ENCODE peak calls at places on chromosomes 7 and 10, in eight cellular contexts. One of them, this sample, is unnamed. For H3K27me3, the result is how much of the 10 kb centered on the place peaks cover.

GRCh38 chr10:90288403-90288933 is 569.4 kb downstream of the HTR7 start:
- DNase-seq in right atrium auricular region: no peak
- DNase-seq in CD8-positive, alpha-beta memory T cell: no peak
- DNase-seq in ovary: no peak
- DNase-seq in HAP-1: no peak
- DNase-seq in NT2/D1: no peak
- DNase-seq in lower lobe of right lung: no peak
- DNase-seq in Panc1: peak
- DNase-seq in this sample: no peak

GRCh38 chr7:44395067-44395466 is 69.7 kb upstream of the CAMK2B start:
- DNase-seq in right atrium auricular region: peak
- DNase-seq in CD8-positive, alpha-beta memory T cell: no peak
- DNase-seq in ovary: no peak
- DNase-seq in HAP-1: no peak
- DNase-seq in NT2/D1: no peak
- DNase-seq in lower lobe of right lung: no peak
- DNase-seq in Panc1: no peak
- DNase-seq in this sample: no peak

GRCh38 chr10:130300608-130301025 is 164.4 kb downstream of the GLRX3 start:
- DNase-seq in right atrium auricular region: no peak
- DNase-seq in CD8-positive, alpha-beta memory T cell: peak
- DNase-seq in ovary: peak
- DNase-seq in HAP-1: no peak
- DNase-seq in NT2/D1: no peak
- DNase-seq in lower lobe of right lung: peak
- DNase-seq in Panc1: no peak
- DNase-seq in this sample: no peak

GRCh38 chr10:72272689-72273409 is 875 bp upstream of the DDIT4 start:
- DNase-seq in right atrium auricular region: peak
- DNase-seq in CD8-positive, alpha-beta memory T cell: no peak
- DNase-seq in ovary: peak
- DNase-seq in HAP-1: peak
- DNase-seq in NT2/D1: no peak
- DNase-seq in lower lobe of right lung: peak
- DNase-seq in Panc1: no peak
- DNase-seq in this sample: peak

GRCh38 chr10:103510046-103510685 is 16.7 kb downstream of the NEURL1 start:
- DNase-seq in right atrium auricular region: no peak
- DNase-seq in CD8-positive, alpha-beta memory T cell: no peak
- DNase-seq in ovary: no peak
- DNase-seq in HAP-1: no peak
- DNase-seq in NT2/D1: no peak
- DNase-seq in lower lobe of right lung: no peak
- DNase-seq in Panc1: no peak
- DNase-seq in this sample: no peak

GRCh38 chr7:96188623-96188991 is 133.3 kb downstream of the SLC25A13 start:
- DNase-seq in right atrium auricular region: no peak
- DNase-seq in CD8-positive, alpha-beta memory T cell: no peak
- DNase-seq in ovary: no peak
- DNase-seq in HAP-1: no peak
- DNase-seq in NT2/D1: no peak
- DNase-seq in lower lobe of right lung: no peak
- DNase-seq in Panc1: no peak
- DNase-seq in this sample: no peak

GRCh38 chr10:49599546-49599945 is 10.6 kb upstream of the SLC18A3 start:
- DNase-seq in right atrium auricular region: no peak
- DNase-seq in CD8-positive, alpha-beta memory T cell: no peak
- DNase-seq in ovary: no peak
- DNase-seq in HAP-1: no peak
- DNase-seq in NT2/D1: no peak
- DNase-seq in lower lobe of right lung: no peak
- DNase-seq in Panc1: no peak
- DNase-seq in this sample: no peak

GRCh38 chr7:123769371-123769770 is 20.6 kb upstream of the WASL start:
- DNase-seq in right atrium auricular region: peak
- DNase-seq in CD8-positive, alpha-beta memory T cell: no peak
- DNase-seq in ovary: no peak
- DNase-seq in HAP-1: peak
- DNase-seq in NT2/D1: no peak
- DNase-seq in lower lobe of right lung: no peak
- DNase-seq in Panc1: peak
- DNase-seq in this sample: no peak

GRCh38 chr10:72242675-72243074 is 26.6 kb upstream of the ASCC1 start:
- DNase-seq in right atrium auricular region: peak
- DNase-seq in CD8-positive, alpha-beta memory T cell: no peak
- DNase-seq in ovary: peak
- DNase-seq in HAP-1: no peak
- DNase-seq in NT2/D1: no peak
- DNase-seq in lower lobe of right lung: peak
- DNase-seq in Panc1: no peak
- DNase-seq in this sample: no peak

GRCh38 chr10:50946991-50947781 is 61.8 kb upstream of the A1CF start:
- DNase-seq in right atrium auricular region: no peak
- DNase-seq in CD8-positive, alpha-beta memory T cell: no peak
- DNase-seq in ovary: no peak
- DNase-seq in HAP-1: no peak
- DNase-seq in NT2/D1: no peak
- DNase-seq in lower lobe of right lung: no peak
- DNase-seq in Panc1: no peak
- DNase-seq in this sample: no peak

GRCh38 chr7:52639981-52640380 is 395.5 kb upstream of the POM121L12 start:
- DNase-seq in right atrium auricular region: no peak
- DNase-seq in CD8-positive, alpha-beta memory T cell: no peak
- DNase-seq in ovary: no peak
- DNase-seq in HAP-1: no peak
- DNase-seq in NT2/D1: peak
- DNase-seq in lower lobe of right lung: no peak
- DNase-seq in Panc1: no peak
- DNase-seq in this sample: no peak

GRCh38 chr10:93541402-93542357 is 24.8 kb upstream of the FFAR4 start:
- DNase-seq in right atrium auricular region: no peak
- DNase-seq in CD8-positive, alpha-beta memory T cell: no peak
- DNase-seq in ovary: no peak
- DNase-seq in HAP-1: peak
- DNase-seq in NT2/D1: peak
- DNase-seq in lower lobe of right lung: no peak
- DNase-seq in Panc1: no peak
- DNase-seq in this sample: no peak

GRCh38 chr7:137829337-137829992 is 17.3 kb downstream of the DGKI start:
- DNase-seq in right atrium auricular region: no peak
- DNase-seq in CD8-positive, alpha-beta memory T cell: no peak
- DNase-seq in ovary: no peak
- DNase-seq in HAP-1: no peak
- DNase-seq in NT2/D1: no peak
- DNase-seq in lower lobe of right lung: no peak
- DNase-seq in Panc1: no peak
- DNase-seq in this sample: no peak

GRCh38 chr10:24518411-24518810 is 205.3 kb downstream of the ARHGAP21 start:
- DNase-seq in right atrium auricular region: no peak
- DNase-seq in CD8-positive, alpha-beta memory T cell: no peak
- DNase-seq in ovary: no peak
- DNase-seq in HAP-1: no peak
- DNase-seq in NT2/D1: no peak
- DNase-seq in lower lobe of right lung: no peak
- DNase-seq in Panc1: no peak
- DNase-seq in this sample: no peak

GRCh38 chr7:105759670-105760548 is 116.5 kb downstream of the ATXN7L1 start:
- DNase-seq in right atrium auricular region: no peak
- DNase-seq in CD8-positive, alpha-beta memory T cell: no peak
- DNase-seq in ovary: peak
- DNase-seq in HAP-1: peak
- DNase-seq in NT2/D1: no peak
- DNase-seq in lower lobe of right lung: no peak
- DNase-seq in Panc1: no peak
- DNase-seq in this sample: no peak

GRCh38 chr7:136911362-136911761 is 42.9 kb downstream of the CHRM2 start:
- DNase-seq in right atrium auricular region: no peak
- DNase-seq in CD8-positive, alpha-beta memory T cell: no peak
- DNase-seq in ovary: no peak
- DNase-seq in HAP-1: no peak
- DNase-seq in NT2/D1: no peak
- DNase-seq in lower lobe of right lung: no peak
- DNase-seq in Panc1: peak
- DNase-seq in this sample: no peak

GRCh38 chr10:103872137-103872933 is 17.0 kb upstream of the SH3PXD2A start:
- DNase-seq in right atrium auricular region: no peak
- DNase-seq in CD8-positive, alpha-beta memory T cell: no peak
- DNase-seq in ovary: no peak
- DNase-seq in HAP-1: no peak
- DNase-seq in NT2/D1: no peak
- DNase-seq in lower lobe of right lung: no peak
- DNase-seq in Panc1: no peak
- DNase-seq in this sample: no peak

GRCh38 chr7:151727579-151728285 is 149.2 kb downstream of the PRKAG2 start:
- DNase-seq in right atrium auricular region: peak
- DNase-seq in CD8-positive, alpha-beta memory T cell: no peak
- DNase-seq in ovary: peak
- DNase-seq in HAP-1: peak
- DNase-seq in NT2/D1: no peak
- DNase-seq in lower lobe of right lung: peak
- DNase-seq in Panc1: peak
- DNase-seq in this sample: peak

GRCh38 chr7:80826520-80827237 is 92.2 kb downstream of the SEMA3C start:
- DNase-seq in right atrium auricular region: no peak
- DNase-seq in CD8-positive, alpha-beta memory T cell: no peak
- DNase-seq in ovary: no peak
- DNase-seq in HAP-1: no peak
- DNase-seq in NT2/D1: no peak
- DNase-seq in lower lobe of right lung: no peak
- DNase-seq in Panc1: no peak
- DNase-seq in this sample: no peak

GRCh38 chr7:35465791-35466336 is 212.0 kb upstream of the TBX20 start:
- DNase-seq in right atrium auricular region: peak
- DNase-seq in CD8-positive, alpha-beta memory T cell: no peak
- DNase-seq in ovary: no peak
- DNase-seq in HAP-1: no peak
- DNase-seq in NT2/D1: no peak
- DNase-seq in lower lobe of right lung: peak
- DNase-seq in Panc1: no peak
- DNase-seq in this sample: no peak

GRCh38 chr10:101564490-101564991 is 23.5 kb downstream of the POLL start:
- DNase-seq in right atrium auricular region: no peak
- DNase-seq in CD8-positive, alpha-beta memory T cell: no peak
- DNase-seq in ovary: no peak
- DNase-seq in HAP-1: no peak
- DNase-seq in NT2/D1: no peak
- DNase-seq in lower lobe of right lung: no peak
- DNase-seq in Panc1: no peak
- DNase-seq in this sample: no peak
- H3K27me3 ChIP-seq in right atrium auricular region: under half
- H3K27me3 ChIP-seq in CD8-positive, alpha-beta memory T cell: under half
- H3K27me3 ChIP-seq in ovary: under half
- H3K27me3 ChIP-seq in HAP-1: under half
- H3K27me3 ChIP-seq in NT2/D1: under half
- H3K27me3 ChIP-seq in lower lobe of right lung: half or more
- H3K27me3 ChIP-seq in Panc1: under half
- H3K27me3 ChIP-seq in this sample: half or more

GRCh38 chr10:77507313-77507712 is 130.3 kb downstream of the KCNMA1 start:
- DNase-seq in right atrium auricular region: no peak
- DNase-seq in CD8-positive, alpha-beta memory T cell: no peak
- DNase-seq in ovary: no peak
- DNase-seq in HAP-1: no peak
- DNase-seq in NT2/D1: no peak
- DNase-seq in lower lobe of right lung: no peak
- DNase-seq in Panc1: no peak
- DNase-seq in this sample: no peak
- H3K27me3 ChIP-seq in right atrium auricular region: under half
- H3K27me3 ChIP-seq in CD8-positive, alpha-beta memory T cell: under half
- H3K27me3 ChIP-seq in ovary: under half
- H3K27me3 ChIP-seq in HAP-1: under half
- H3K27me3 ChIP-seq in NT2/D1: under half
- H3K27me3 ChIP-seq in lower lobe of right lung: under half
- H3K27me3 ChIP-seq in Panc1: under half
- H3K27me3 ChIP-seq in this sample: under half

GRCh38 chr10:78566216-78567135 is 502.3 kb upstream of the ZMIZ1 start:
- DNase-seq in right atrium auricular region: no peak
- DNase-seq in CD8-positive, alpha-beta memory T cell: no peak
- DNase-seq in ovary: no peak
- DNase-seq in HAP-1: no peak
- DNase-seq in NT2/D1: no peak
- DNase-seq in lower lobe of right lung: no peak
- DNase-seq in Panc1: no peak
- DNase-seq in this sample: no peak
- H3K27me3 ChIP-seq in right atrium auricular region: under half
- H3K27me3 ChIP-seq in CD8-positive, alpha-beta memory T cell: under half
- H3K27me3 ChIP-seq in ovary: under half
- H3K27me3 ChIP-seq in HAP-1: under half
- H3K27me3 ChIP-seq in NT2/D1: under half
- H3K27me3 ChIP-seq in lower lobe of right lung: under half
- H3K27me3 ChIP-seq in Panc1: under half
- H3K27me3 ChIP-seq in this sample: under half

DNA sequence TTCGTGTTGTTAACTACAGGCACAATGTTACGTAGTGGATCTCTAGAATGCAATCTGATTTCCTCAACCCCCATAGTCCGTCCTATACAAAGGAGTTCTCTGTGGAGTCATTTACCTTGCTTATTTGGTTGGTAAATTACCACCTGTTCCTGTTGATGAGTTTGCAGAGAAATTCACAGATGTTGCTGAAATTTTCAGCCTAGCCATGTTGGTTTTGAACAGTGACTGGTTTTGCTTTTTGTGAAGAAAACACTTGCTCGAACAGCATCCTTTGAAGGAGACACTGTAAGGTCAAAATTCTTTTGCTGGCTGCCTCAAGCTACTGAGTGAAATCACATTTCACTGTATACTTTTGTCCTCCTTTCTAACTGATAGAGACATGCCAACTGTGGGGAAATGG is 15.4 kb upstream of the PRKCQ start:
- DNase-seq in right atrium auricular region: no peak
- DNase-seq in CD8-positive, alpha-beta memory T cell: no peak
- DNase-seq in ovary: no peak
- DNase-seq in HAP-1: no peak
- DNase-seq in NT2/D1: no peak
- DNase-seq in lower lobe of right lung: no peak
- DNase-seq in Panc1: no peak
- DNase-seq in this sample: no peak
- H3K27me3 ChIP-seq in right atrium auricular region: under half
- H3K27me3 ChIP-seq in CD8-positive, alpha-beta memory T cell: under half
- H3K27me3 ChIP-seq in ovary: under half
- H3K27me3 ChIP-seq in HAP-1: under half
- H3K27me3 ChIP-seq in NT2/D1: under half
- H3K27me3 ChIP-seq in lower lobe of right lung: under half
- H3K27me3 ChIP-seq in Panc1: under half
- H3K27me3 ChIP-seq in this sample: under half

DNA sequence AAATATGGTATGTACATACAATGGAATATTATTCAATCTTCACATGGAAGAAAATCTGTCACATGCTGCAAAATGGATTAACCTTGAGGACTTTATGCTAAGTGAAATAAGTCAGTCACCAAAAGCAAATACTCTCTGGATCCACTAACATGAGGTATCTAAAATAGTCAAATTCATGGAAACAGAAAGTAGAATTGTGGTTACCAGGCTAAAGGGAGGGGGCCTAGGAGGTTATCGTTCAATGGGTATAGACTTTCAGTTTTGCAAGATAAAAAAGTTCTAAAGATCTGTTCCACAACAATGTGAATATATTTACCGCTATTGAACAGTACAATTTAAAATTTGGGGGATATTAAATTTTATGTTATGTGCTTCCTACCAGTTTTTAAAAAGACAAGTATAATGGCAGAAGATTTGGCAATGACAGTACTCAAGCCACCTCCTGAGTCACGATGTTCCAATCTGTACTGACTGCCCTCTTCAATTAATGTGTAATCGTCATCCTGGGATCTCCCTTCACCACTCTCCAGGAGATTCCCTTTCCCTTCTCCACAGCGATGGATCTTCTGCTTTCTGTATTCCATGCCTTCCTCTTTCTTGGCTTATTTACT is 32.3 kb upstream of the IL6 start:
- DNase-seq in right atrium auricular region: no peak
- DNase-seq in CD8-positive, alpha-beta memory T cell: no peak
- DNase-seq in ovary: no peak
- DNase-seq in HAP-1: no peak
- DNase-seq in NT2/D1: no peak
- DNase-seq in lower lobe of right lung: no peak
- DNase-seq in Panc1: no peak
- DNase-seq in this sample: no peak
- H3K27me3 ChIP-seq in right atrium auricular region: under half
- H3K27me3 ChIP-seq in CD8-positive, alpha-beta memory T cell: under half
- H3K27me3 ChIP-seq in ovary: under half
- H3K27me3 ChIP-seq in HAP-1: under half
- H3K27me3 ChIP-seq in NT2/D1: under half
- H3K27me3 ChIP-seq in lower lobe of right lung: under half
- H3K27me3 ChIP-seq in Panc1: under half
- H3K27me3 ChIP-seq in this sample: under half

This sample was measured in esophagus squamous epithelium.